ENCODE peak calls at places on chromosomes 1 and 21, in eight cellular contexts. S is effector memory CD8-positive, alpha-beta T cell; Z is SJSA1; A is endodermal cell; O is foreskin fibroblast; D is GM10248; I is astrocyte of the hippocampus; E is SW 1271. H is an unnamed sample.
A peak's percentile ranks its signal among the peaks of the same experiment; 100 is the strongest.

GRCh38 chr1:178254433-178254832 is 160.5 kb downstream of the RASAL2 start:
- DNase-seq in S (no peak), Z (no peak), A (no peak), O (no peak), D (no peak), I (no peak), E (no peak), H (no peak)

GRCh38 chr1:16236091-16236494 is 890 bp downstream of the CPLANE2 start:
- DNase-seq in S (peak; percentile 32), Z (no peak), A (no peak), O (peak; percentile 53), D (peak; percentile 54), I (no peak), E (peak; percentile 41), H (peak; percentile 69)

GRCh38 chr1:56844709-56845108 is 9.9 kb upstream of the C8A start:
- DNase-seq in S (no peak), Z (no peak), A (no peak), O (no peak), D (no peak), I (no peak), E (no peak), H (no peak)

GRCh38 chr21:45989355-45990048 is 7.9 kb downstream of the COL6A1 start:
- DNase-seq in S (no peak), Z (no peak), A (no peak), O (no peak), D (no peak), I (no peak), E (no peak), H (no peak)

GRCh38 chr1:62508187-62508758 is 71.4 kb downstream of the USP1 start:
- DNase-seq in S (no peak), Z (peak; percentile 16), A (no peak), O (peak; percentile 57), D (peak; percentile 34), I (peak; percentile 45), E (no peak), H (peak; percentile 57)

GRCh38 chr1:43880604-43881003 is 53.0 kb upstream of the ARTN start:
- DNase-seq in S (no peak), Z (no peak), A (no peak), O (no peak), D (no peak), I (no peak), E (no peak), H (no peak)

GRCh38 chr1:221880182-221880581 is 138.3 kb upstream of the DUSP10 start:
- DNase-seq in S (no peak), Z (no peak), A (no peak), O (peak; percentile 52), D (no peak), I (no peak), E (no peak), H (no peak)

GRCh38 chr1:59146651-59147358 is 150.1 kb upstream of the FGGY start:
- DNase-seq in S (peak; percentile 47), Z (peak; percentile 80), A (peak; percentile 85), O (peak; percentile 56), D (peak; percentile 78), I (peak; percentile 63), E (no peak), H (peak; percentile 78)

GRCh38 chr21:9837946-9838801 is 683.2 kb upstream of the TPTE start:
- DNase-seq in S (no peak), Z (no peak), A (no peak), O (no peak), D (no peak), I (no peak), E (no peak), H (no peak)

GRCh38 chr1:192538407-192539311 is 36.9 kb upstream of the RGS1 start:
- DNase-seq in S (no peak), Z (peak; percentile 43), A (no peak), O (peak; percentile 35), D (peak; percentile 40), I (peak; percentile 82), E (no peak), H (peak; percentile 81)

GRCh38 chr1:54666333-54666732 is 24.7 kb downstream of the MROH7 start:
- DNase-seq in S (no peak), Z (no peak), A (no peak), O (no peak), D (no peak), I (no peak), E (no peak), H (no peak)

GRCh38 chr1:168110896-168111545 is 25.7 kb downstream of the GPR161 start:
- DNase-seq in S (no peak), Z (no peak), A (peak; percentile 71), O (no peak), D (no peak), I (no peak), E (no peak), H (no peak)

GRCh38 chr1:201703646-201704438 is 125.1 kb upstream of the IPO9 start:
- DNase-seq in S (peak; percentile 42), Z (peak; percentile 72), A (peak; percentile 96), O (peak; percentile 92), D (peak; percentile 86), I (peak; percentile 94), E (no peak), H (peak; percentile 70)

GRCh38 chr21:39599191-39599966 is 13.4 kb upstream of the B3GALT5 start:
- DNase-seq in S (no peak), Z (no peak), A (no peak), O (no peak), D (no peak), I (no peak), E (no peak), H (no peak)

GRCh38 chr1:180937012-180937372 is 24.3 kb downstream of the KIAA1614 start:
- DNase-seq in S (no peak), Z (no peak), A (no peak), O (no peak), D (no peak), I (no peak), E (no peak), H (no peak)

GRCh38 chr1:9861371-9861770 is 37.6 kb upstream of the CLSTN1 start:
- DNase-seq in S (no peak), Z (no peak), A (peak; percentile 79), O (no peak), D (no peak), I (no peak), E (no peak), H (peak; percentile 27)

GRCh38 chr21:37780991-37781983 is 135.0 kb downstream of the KCNJ6 start:
- DNase-seq in S (no peak), Z (no peak), A (peak; percentile 13), O (peak; percentile 15), D (no peak), I (no peak), E (no peak), H (no peak)

GRCh38 chr1:221994274-221994698 is 252.4 kb upstream of the DUSP10 start:
- DNase-seq in S (no peak), Z (no peak), A (no peak), O (peak; percentile 73), D (peak; percentile 31), I (peak; percentile 31), E (no peak), H (peak; percentile 45)

GRCh38 chr1:51952638-51953037 is 37.9 kb downstream of the RAB3B start:
- DNase-seq in S (no peak), Z (no peak), A (no peak), O (no peak), D (peak; percentile 36), I (no peak), E (no peak), H (no peak)

H was measured in GM12865.